ENCODE peak calls at places on chromosomes 3 and 15, in nine cellular contexts. One of them, this sample, is unnamed.

GRCh38 chr15:91887321-91887720 is 33.8 kb downstream of the SLCO3A1 start:
- DNase-seq in dorsolateral prefrontal cortex: peak; percentile 65
- DNase-seq in esophagus muscularis mucosa: no peak
- DNase-seq in upper lobe of left lung: no peak
- DNase-seq in WTC11: no peak
- DNase-seq in suprapubic skin: no peak
- DNase-seq in gastrocnemius medialis: no peak
- DNase-seq in H9: no peak
- DNase-seq in GM13977: no peak
- DNase-seq in this sample: no peak

GRCh38 chr15:78680416-78681068 is 39.5 kb upstream of the CHRNB4 start:
- DNase-seq in dorsolateral prefrontal cortex: no peak
- DNase-seq in gastrocnemius medialis: no peak
- DNase-seq in upper lobe of left lung: no peak
- DNase-seq in GM13977: no peak
- DNase-seq in WTC11: no peak
- DNase-seq in H9: no peak
- DNase-seq in suprapubic skin: no peak
- DNase-seq in esophagus muscularis mucosa: no peak
- DNase-seq in this sample: no peak

GRCh38 chr3:141519587-141519986 is 32.8 kb downstream of the RASA2 start:
- DNase-seq in esophagus muscularis mucosa: no peak
- DNase-seq in H9: no peak
- DNase-seq in GM13977: no peak
- DNase-seq in suprapubic skin: no peak
- DNase-seq in upper lobe of left lung: no peak
- DNase-seq in gastrocnemius medialis: no peak
- DNase-seq in WTC11: no peak
- DNase-seq in dorsolateral prefrontal cortex: no peak
- DNase-seq in this sample: no peak

GRCh38 chr15:101492752-101493692 is 3.5 kb upstream of the PCSK6 start:
- DNase-seq in WTC11: no peak
- DNase-seq in dorsolateral prefrontal cortex: no peak
- DNase-seq in gastrocnemius medialis: no peak
- DNase-seq in suprapubic skin: no peak
- DNase-seq in esophagus muscularis mucosa: peak; percentile 85
- DNase-seq in GM13977: no peak
- DNase-seq in upper lobe of left lung: no peak
- DNase-seq in H9: no peak
- DNase-seq in this sample: no peak

GRCh38 chr15:85485956-85486567 is 105.7 kb downstream of the AKAP13 start:
- DNase-seq in suprapubic skin: no peak
- DNase-seq in upper lobe of left lung: peak; percentile 72
- DNase-seq in H9: peak; percentile 54
- DNase-seq in dorsolateral prefrontal cortex: no peak
- DNase-seq in GM13977: peak; percentile 72
- DNase-seq in gastrocnemius medialis: peak; percentile 25
- DNase-seq in WTC11: peak; percentile 42
- DNase-seq in esophagus muscularis mucosa: no peak
- DNase-seq in this sample: no peak

GRCh38 chr15:50162988-50163718 is 18.8 kb upstream of the SLC27A2 start:
- DNase-seq in upper lobe of left lung: no peak
- DNase-seq in gastrocnemius medialis: no peak
- DNase-seq in GM13977: no peak
- DNase-seq in esophagus muscularis mucosa: no peak
- DNase-seq in H9: no peak
- DNase-seq in dorsolateral prefrontal cortex: no peak
- DNase-seq in WTC11: no peak
- DNase-seq in suprapubic skin: no peak
- DNase-seq in this sample: no peak

GRCh38 chr3:39250116-39250747 is 29.6 kb downstream of the CX3CR1 start:
- DNase-seq in esophagus muscularis mucosa: peak; percentile 89
- DNase-seq in WTC11: no peak
- DNase-seq in upper lobe of left lung: no peak
- DNase-seq in H9: no peak
- DNase-seq in dorsolateral prefrontal cortex: no peak
- DNase-seq in gastrocnemius medialis: no peak
- DNase-seq in suprapubic skin: no peak
- DNase-seq in GM13977: no peak
- DNase-seq in this sample: no peak

GRCh38 chr15:55513125-55513524 is 5.1 kb upstream of the DNAAF4 start:
- DNase-seq in suprapubic skin: no peak
- DNase-seq in gastrocnemius medialis: no peak
- DNase-seq in WTC11: no peak
- DNase-seq in GM13977: no peak
- DNase-seq in esophagus muscularis mucosa: no peak
- DNase-seq in dorsolateral prefrontal cortex: no peak
- DNase-seq in H9: no peak
- DNase-seq in upper lobe of left lung: no peak
- DNase-seq in this sample: no peak

GRCh38 chr3:28376424-28376823 is 27.8 kb upstream of the AZI2 start:
- DNase-seq in suprapubic skin: no peak
- DNase-seq in WTC11: no peak
- DNase-seq in upper lobe of left lung: no peak
- DNase-seq in gastrocnemius medialis: no peak
- DNase-seq in dorsolateral prefrontal cortex: no peak
- DNase-seq in H9: no peak
- DNase-seq in GM13977: no peak
- DNase-seq in esophagus muscularis mucosa: no peak
- DNase-seq in this sample: no peak

GRCh38 chr3:160667452-160667851 is 9.5 kb upstream of the ARL14 start:
- DNase-seq in dorsolateral prefrontal cortex: no peak
- DNase-seq in upper lobe of left lung: no peak
- DNase-seq in H9: no peak
- DNase-seq in GM13977: no peak
- DNase-seq in esophagus muscularis mucosa: no peak
- DNase-seq in suprapubic skin: no peak
- DNase-seq in gastrocnemius medialis: no peak
- DNase-seq in WTC11: no peak
- DNase-seq in this sample: no peak

GRCh38 chr3:33439421-33440327 is 531 bp downstream of the UBP1 start:
- DNase-seq in H9: peak; percentile 40
- DNase-seq in WTC11: no peak
- DNase-seq in gastrocnemius medialis: peak; percentile 59
- DNase-seq in upper lobe of left lung: peak; percentile 57
- DNase-seq in esophagus muscularis mucosa: no peak
- DNase-seq in GM13977: no peak
- DNase-seq in dorsolateral prefrontal cortex: peak; percentile 33
- DNase-seq in suprapubic skin: peak; percentile 84
- DNase-seq in this sample: peak; percentile 51
- TF ChIP-seq CTCF in H9: peak; percentile 39
- TF ChIP-seq CTCF in WTC11: no peak
- TF ChIP-seq CTCF in gastrocnemius medialis: peak; percentile 46
- TF ChIP-seq CTCF in upper lobe of left lung: peak; percentile 62
- TF ChIP-seq CTCF in esophagus muscularis mucosa: no peak
- TF ChIP-seq CTCF in GM13977: peak; percentile 58
- TF ChIP-seq CTCF in dorsolateral prefrontal cortex: no peak
- TF ChIP-seq CTCF in suprapubic skin: no peak
- TF ChIP-seq CTCF in this sample: no peak

GRCh38 chr3:58824285-58824684 is 157.7 kb upstream of the FAM3D start:
- DNase-seq in dorsolateral prefrontal cortex: peak; percentile 51
- DNase-seq in suprapubic skin: no peak
- DNase-seq in upper lobe of left lung: peak; percentile 26
- DNase-seq in GM13977: peak; percentile 29
- DNase-seq in WTC11: peak; percentile 77
- DNase-seq in esophagus muscularis mucosa: no peak
- DNase-seq in gastrocnemius medialis: no peak
- DNase-seq in H9: peak; percentile 59
- DNase-seq in this sample: no peak
- TF ChIP-seq CTCF in dorsolateral prefrontal cortex: peak; percentile 31
- TF ChIP-seq CTCF in suprapubic skin: no peak
- TF ChIP-seq CTCF in upper lobe of left lung: peak; percentile 31
- TF ChIP-seq CTCF in GM13977: peak; percentile 51
- TF ChIP-seq CTCF in WTC11: peak; percentile 36
- TF ChIP-seq CTCF in esophagus muscularis mucosa: peak; percentile 17
- TF ChIP-seq CTCF in gastrocnemius medialis: no peak
- TF ChIP-seq CTCF in H9: peak; percentile 90
- TF ChIP-seq CTCF in this sample: no peak

GRCh38 chr15:88630798-88631463 is 7.9 kb upstream of the ISG20 start:
- DNase-seq in upper lobe of left lung: no peak
- DNase-seq in esophagus muscularis mucosa: no peak
- DNase-seq in H9: no peak
- DNase-seq in GM13977: no peak
- DNase-seq in gastrocnemius medialis: no peak
- DNase-seq in suprapubic skin: no peak
- DNase-seq in dorsolateral prefrontal cortex: no peak
- DNase-seq in WTC11: no peak
- DNase-seq in this sample: no peak

GRCh38 chr15:88629071-88629470 is 7.9 kb downstream of the AEN start:
- DNase-seq in dorsolateral prefrontal cortex: no peak
- DNase-seq in upper lobe of left lung: peak; percentile 16
- DNase-seq in gastrocnemius medialis: no peak
- DNase-seq in GM13977: no peak
- DNase-seq in H9: no peak
- DNase-seq in WTC11: no peak
- DNase-seq in suprapubic skin: no peak
- DNase-seq in esophagus muscularis mucosa: no peak
- DNase-seq in this sample: no peak

GRCh38 chr15:88634449-88634848 is 4.4 kb upstream of the ISG20 start:
- DNase-seq in H9: no peak
- DNase-seq in dorsolateral prefrontal cortex: no peak
- DNase-seq in esophagus muscularis mucosa: no peak
- DNase-seq in suprapubic skin: no peak
- DNase-seq in GM13977: no peak
- DNase-seq in WTC11: no peak
- DNase-seq in gastrocnemius medialis: no peak
- DNase-seq in upper lobe of left lung: no peak
- DNase-seq in this sample: no peak

GRCh38 chr15:88630141-88630721 is 8.6 kb upstream of the ISG20 start:
- DNase-seq in H9: no peak
- DNase-seq in WTC11: no peak
- DNase-seq in upper lobe of left lung: peak; percentile 65
- DNase-seq in dorsolateral prefrontal cortex: no peak
- DNase-seq in GM13977: no peak
- DNase-seq in suprapubic skin: no peak
- DNase-seq in esophagus muscularis mucosa: no peak
- DNase-seq in gastrocnemius medialis: no peak
- DNase-seq in this sample: no peak

DNA sequence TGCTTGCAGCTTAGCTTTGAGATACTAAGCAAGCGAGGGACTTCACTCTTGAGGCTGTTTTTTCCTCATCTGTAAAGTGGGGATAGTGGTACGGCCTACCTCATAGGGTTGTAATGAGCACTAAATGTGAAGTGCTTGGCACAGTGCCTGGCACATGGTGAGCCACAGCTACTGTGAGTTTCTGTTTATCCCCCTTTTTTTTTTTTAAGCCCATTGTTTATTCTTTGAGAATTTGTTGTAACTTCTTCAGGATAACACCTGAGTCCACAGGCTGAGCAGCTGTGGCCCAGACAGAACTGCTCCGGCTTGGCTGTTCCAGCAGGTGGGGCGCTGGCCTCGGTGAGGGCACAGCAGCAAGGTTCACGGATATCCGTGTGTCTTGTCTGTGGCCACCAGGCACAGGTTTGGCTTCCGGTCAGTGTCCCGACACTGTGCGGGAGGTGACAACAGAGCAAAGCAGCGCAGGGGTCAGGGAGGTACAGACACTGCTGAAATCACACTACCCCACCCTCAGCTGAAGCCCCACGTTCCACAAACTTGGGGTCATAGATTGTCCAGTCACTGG is 7.3 kb upstream of the ISG20 start:
- DNase-seq in suprapubic skin: no peak
- DNase-seq in GM13977: no peak
- DNase-seq in WTC11: no peak
- DNase-seq in esophagus muscularis mucosa: no peak
- DNase-seq in upper lobe of left lung: no peak
- DNase-seq in H9: no peak
- DNase-seq in dorsolateral prefrontal cortex: no peak
- DNase-seq in gastrocnemius medialis: no peak
- DNase-seq in this sample: no peak
- TF ChIP-seq CTCF in suprapubic skin: no peak
- TF ChIP-seq CTCF in GM13977: no peak
- TF ChIP-seq CTCF in WTC11: no peak
- TF ChIP-seq CTCF in esophagus muscularis mucosa: no peak
- TF ChIP-seq CTCF in upper lobe of left lung: no peak
- TF ChIP-seq CTCF in H9: no peak
- TF ChIP-seq CTCF in dorsolateral prefrontal cortex: no peak
- TF ChIP-seq CTCF in gastrocnemius medialis: no peak
- TF ChIP-seq CTCF in this sample: no peak

GRCh38 chr15:69412701-69413100 is 1.4 kb upstream of the KIF23 start:
- DNase-seq in upper lobe of left lung: no peak
- DNase-seq in H9: no peak
- DNase-seq in WTC11: no peak
- DNase-seq in dorsolateral prefrontal cortex: no peak
- DNase-seq in GM13977: no peak
- DNase-seq in gastrocnemius medialis: no peak
- DNase-seq in esophagus muscularis mucosa: no peak
- DNase-seq in suprapubic skin: no peak
- DNase-seq in this sample: no peak

GRCh38 chr15:69414702-69415161 is 583 bp downstream of the KIF23 start:
- DNase-seq in esophagus muscularis mucosa: no peak
- DNase-seq in GM13977: peak; percentile 53
- DNase-seq in H9: peak; percentile 47
- DNase-seq in suprapubic skin: no peak
- DNase-seq in gastrocnemius medialis: no peak
- DNase-seq in upper lobe of left lung: peak; percentile 32
- DNase-seq in WTC11: peak; percentile 52
- DNase-seq in dorsolateral prefrontal cortex: no peak
- DNase-seq in this sample: no peak

GRCh38 chr15:69412274-69412673 is 1.9 kb upstream of the KIF23 start:
- DNase-seq in dorsolateral prefrontal cortex: no peak
- DNase-seq in esophagus muscularis mucosa: no peak
- DNase-seq in GM13977: no peak
- DNase-seq in WTC11: no peak
- DNase-seq in upper lobe of left lung: no peak
- DNase-seq in gastrocnemius medialis: no peak
- DNase-seq in H9: no peak
- DNase-seq in suprapubic skin: no peak
- DNase-seq in this sample: no peak

GRCh38 chr15:69415381-69415780 is 1.2 kb downstream of the KIF23 start:
- DNase-seq in esophagus muscularis mucosa: no peak
- DNase-seq in suprapubic skin: no peak
- DNase-seq in upper lobe of left lung: no peak
- DNase-seq in WTC11: no peak
- DNase-seq in gastrocnemius medialis: no peak
- DNase-seq in dorsolateral prefrontal cortex: no peak
- DNase-seq in GM13977: no peak
- DNase-seq in H9: no peak
- DNase-seq in this sample: no peak

DNA sequence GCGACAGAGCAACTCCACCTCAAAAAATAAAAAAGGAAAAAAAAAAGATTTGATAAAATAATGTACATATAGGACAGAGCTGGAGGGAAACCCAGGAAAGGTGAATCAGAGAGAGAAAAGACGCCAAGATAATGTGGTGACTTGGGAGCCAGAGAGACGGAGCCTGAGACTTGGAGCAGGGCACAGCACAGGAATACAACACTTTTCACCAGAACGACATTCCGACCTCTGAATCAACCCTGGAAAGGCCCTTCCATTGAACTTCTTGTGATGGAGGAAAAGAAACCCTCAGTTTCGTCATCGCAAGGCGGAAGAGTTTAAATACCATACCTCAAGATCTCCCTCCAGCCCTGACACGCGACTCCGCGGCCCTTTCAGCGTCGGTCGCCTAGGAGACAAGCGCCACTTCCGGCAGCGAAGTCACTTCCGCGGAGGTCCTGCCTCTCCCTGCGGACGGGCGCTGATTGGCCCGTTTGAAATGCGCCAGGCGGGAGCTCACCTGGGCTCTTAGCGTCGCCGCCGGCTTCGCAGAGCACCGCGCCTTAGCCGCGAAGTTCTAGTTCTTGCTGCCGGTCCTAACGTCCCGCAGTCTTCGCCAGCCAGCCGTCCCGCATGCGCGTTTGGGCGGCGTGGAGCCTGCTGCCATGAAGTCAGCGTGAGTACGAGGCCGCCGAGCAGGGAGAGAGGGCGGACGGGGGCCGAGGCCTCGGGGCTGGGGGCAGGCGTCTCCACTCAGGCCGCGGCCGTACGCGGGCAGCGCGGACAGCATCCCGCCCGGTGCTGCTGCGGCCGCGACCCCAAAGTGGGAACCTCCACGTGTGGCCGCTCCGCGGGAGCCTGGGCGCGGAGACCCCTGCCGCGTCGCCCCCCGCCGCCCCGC is at the start of gene KIF23:
- DNase-seq in H9: peak; percentile 97
- DNase-seq in suprapubic skin: peak; percentile 87
- DNase-seq in esophagus muscularis mucosa: peak; percentile 93
- DNase-seq in WTC11: peak; percentile 93
- DNase-seq in upper lobe of left lung: peak; percentile 95
- DNase-seq in GM13977: peak; percentile 98
- DNase-seq in dorsolateral prefrontal cortex: peak; percentile 68
- DNase-seq in gastrocnemius medialis: peak; percentile 83
- DNase-seq in this sample: peak; percentile 86
- TF ChIP-seq CTCF in H9: no peak
- TF ChIP-seq CTCF in suprapubic skin: no peak
- TF ChIP-seq CTCF in esophagus muscularis mucosa: no peak
- TF ChIP-seq CTCF in WTC11: no peak
- TF ChIP-seq CTCF in upper lobe of left lung: no peak
- TF ChIP-seq CTCF in GM13977: no peak
- TF ChIP-seq CTCF in dorsolateral prefrontal cortex: no peak
- TF ChIP-seq CTCF in gastrocnemius medialis: no peak
- TF ChIP-seq CTCF in this sample: no peak

This sample was measured in natural killer cell.